ENCODE peak calls at places on chromosomes 3 and 15, in four cellular contexts. A is fibroblast of lung, P is right lobe of liver, O is choroid plexus epithelial cell. Y is an unnamed sample.
A peak's percentile ranks its signal among the peaks of the same experiment; 100 is the strongest.

GRCh38 chr3:7340795-7341194 is 479.9 kb downstream of the GRM7 start:
- DNase-seq in A (peak; percentile 8), P (no peak), O (peak; percentile 18), Y (no peak)

GRCh38 chr3:10247679-10248183 is 528 bp upstream of the TATDN2 start:
- DNase-seq in A (no peak), P (no peak), O (no peak), Y (no peak)

GRCh38 chr3:59775106-59775505 is 725.3 kb upstream of the CFAP20DC start:
- DNase-seq in A (peak; percentile 22), P (no peak), O (peak; percentile 31), Y (no peak)

GRCh38 chr3:131163-131889 is 65.2 kb upstream of the CHL1 start:
- DNase-seq in A (no peak), P (no peak), O (no peak), Y (no peak)

GRCh38 chr3:7309707-7310106 is 448.8 kb downstream of the GRM7 start:
- DNase-seq in A (peak; percentile 62), P (no peak), O (peak; percentile 66), Y (no peak)

GRCh38 chr3:24158756-24159155 is 213.7 kb downstream of the NR1D2 start:
- DNase-seq in A (no peak), P (no peak), O (no peak), Y (no peak)

GRCh38 chr15:31214864-31215489 is 111.7 kb upstream of the KLF13 start:
- DNase-seq in A (peak; percentile 81), P (peak; percentile 74), O (peak; percentile 29), Y (peak; percentile 92)

GRCh38 chr3:9168230-9168629 is 81.2 kb downstream of the SRGAP3 start:
- DNase-seq in A (no peak), P (no peak), O (no peak), Y (no peak)

GRCh38 chr3:77687545-77687944 is 647.6 kb downstream of the ROBO2 start:
- DNase-seq in A (no peak), P (no peak), O (no peak), Y (no peak)

GRCh38 chr3:46665763-46666470 is 27.6 kb downstream of the ALS2CL start:
- DNase-seq in A (no peak), P (no peak), O (no peak), Y (peak; percentile 41)

GRCh38 chr15:73386238-73386637 is 17.5 kb upstream of the HCN4 start:
- DNase-seq in A (no peak), P (no peak), O (no peak), Y (peak; percentile 7)

GRCh38 chr3:159266779-159267178 is 464.9 kb downstream of the MFSD1 start:
- DNase-seq in A (peak; percentile 17), P (no peak), O (peak; percentile 61), Y (no peak)

GRCh38 chr3:196988241-196989029 is 19.8 kb upstream of the PIGZ start:
- DNase-seq in A (no peak), P (no peak), O (peak; percentile 33), Y (peak; percentile 22)

GRCh38 chr15:71548317-71548908 is 261.9 kb upstream of the NR2E3 start:
- DNase-seq in A (no peak), P (no peak), O (no peak), Y (no peak)

GRCh38 chr3:126270145-126270811 is 86.9 kb downstream of the KLF15 start:
- DNase-seq in A (peak; percentile 75), P (peak; percentile 67), O (peak; percentile 46), Y (peak; percentile 93)

GRCh38 chr3:194270627-194271458 is 80.3 kb downstream of the CPN2 start:
- DNase-seq in A (peak; percentile 71), P (peak; percentile 88), O (peak; percentile 78), Y (peak; percentile 70)

GRCh38 chr3:126179825-126180476 is 435 bp downstream of the ALDH1L1 start:
- DNase-seq in A (peak; percentile 18), P (peak; percentile 70), O (no peak), Y (no peak)

GRCh38 chr3:184584001-184584891 is 22.7 kb downstream of the EPHB3 start:
- DNase-seq in A (no peak), P (no peak), O (no peak), Y (no peak)

GRCh38 chr3:192819001-192819569 is 91.7 kb upstream of the FGF12 start:
- DNase-seq in A (peak; percentile 75), P (no peak), O (peak; percentile 84), Y (no peak)

GRCh38 chr3:177357352-177358084 is 160.2 kb upstream of the TBL1XR1 start:
- DNase-seq in A (peak; percentile 79), P (no peak), O (peak; percentile 76), Y (no peak)

GRCh38 chr15:50109086-50109987 is 9.7 kb downstream of the ATP8B4 start:
- DNase-seq in A (peak; percentile 23), P (no peak), O (peak; percentile 53), Y (no peak)

GRCh38 chr15:64096486-64097431 is 977 bp downstream of the SNX1 start:
- DNase-seq in A (no peak), P (peak; percentile 43), O (peak; percentile 69), Y (no peak)

GRCh38 chr3:133828576-133829309 is 23.1 kb downstream of the SRPRB start:
- DNase-seq in A (no peak), P (no peak), O (no peak), Y (no peak)

GRCh38 chr3:188578579-188579363 is 424.8 kb downstream of the LPP start:
- DNase-seq in A (peak; percentile 95), P (peak; percentile 32), O (peak; percentile 72), Y (no peak)

GRCh38 chr3:109863701-109864100 is 526.4 kb upstream of the DPPA4 start:
- DNase-seq in A (no peak), P (no peak), O (no peak), Y (no peak)

GRCh38 chr3:185732782-185733181 is 92.1 kb downstream of the IGF2BP2 start:
- DNase-seq in A (no peak), P (no peak), O (peak; percentile 89), Y (no peak)

GRCh38 chr15:76973362-76973743 is 21.6 kb upstream of the PSTPIP1 start:
- DNase-seq in A (peak; percentile 5), P (no peak), O (peak; percentile 60), Y (no peak)

GRCh38 chr15:78049691-78050440 is 27.6 kb downstream of the TBC1D2B start:
- DNase-seq in A (peak; percentile 28), P (no peak), O (peak; percentile 79), Y (no peak)

GRCh38 chr3:18153571-18154173 is 271.5 kb downstream of the SATB1 start:
- DNase-seq in A (peak; percentile 83), P (no peak), O (peak; percentile 87), Y (no peak)

GRCh38 chr15:63047792-63048114 is 5.2 kb downstream of the TPM1 start:
- DNase-seq in A (no peak), P (no peak), O (no peak), Y (no peak)

GRCh38 chr3:50272911-50273688 is 4.2 kb downstream of the SEMA3B start:
- DNase-seq in A (peak; percentile 66), P (peak; percentile 90), O (peak; percentile 72), Y (peak; percentile 94)

GRCh38 chr3:11530153-11530721 is 113.5 kb downstream of the VGLL4 start:
- DNase-seq in A (peak; percentile 97), P (no peak), O (peak; percentile 100), Y (peak; percentile 39)

Y was measured in upper lobe of right lung.